ENCODE peak calls at places on chromosomes 1 and 21, in six cellular contexts. N, X, A, V, T and O are unnamed samples.

GRCh38 chr1:97632075-97632474 is 288.8 kb downstream of the DPYD start:
- DNase-seq in N (no peak), X (no peak), A (peak), V (no peak), T (no peak), O (peak)

GRCh38 chr1:91645031-91645430 is 144.4 kb downstream of the CDC7 start:
- DNase-seq in N (no peak), X (no peak), A (no peak), V (no peak), T (no peak), O (no peak)

GRCh38 chr1:245079021-245079609 is 75.7 kb upstream of the KIF26B start:
- DNase-seq in N (no peak), X (peak), A (peak), V (no peak), T (no peak), O (peak)

GRCh38 chr1:58857673-58858343 is 74.0 kb upstream of the JUN start:
- DNase-seq in N (no peak), X (peak), A (no peak), V (no peak), T (no peak), O (no peak)

GRCh38 chr1:155300024-155300423 is 1.2 kb downstream of the PKLR start:
- DNase-seq in N (no peak), X (no peak), A (no peak), V (no peak), T (no peak), O (no peak)

GRCh38 chr1:223553957-223554356 is 111.5 kb downstream of the CAPN8 start:
- DNase-seq in N (no peak), X (no peak), A (no peak), V (no peak), T (no peak), O (no peak)

GRCh38 chr1:32947669-32948068 is 16.9 kb downstream of the RNF19B start:
- DNase-seq in N (no peak), X (no peak), A (no peak), V (no peak), T (no peak), O (no peak)

GRCh38 chr1:43279161-43279560 is 6.2 kb downstream of the C1orf210 start:
- DNase-seq in N (no peak), X (no peak), A (no peak), V (no peak), T (no peak), O (no peak)

GRCh38 chr1:84830136-84830535 is 62.9 kb downstream of the LPAR3 start:
- DNase-seq in N (no peak), X (no peak), A (no peak), V (no peak), T (no peak), O (no peak)

GRCh38 chr1:101262601-101263348 is 26.0 kb downstream of the S1PR1 start:
- DNase-seq in N (no peak), X (peak), A (no peak), V (no peak), T (no peak), O (no peak)

GRCh38 chr1:156704930-156705320 is 458 bp downstream of the CRABP2 start:
- DNase-seq in N (no peak), X (peak), A (peak), V (no peak), T (peak), O (peak)

GRCh38 chr1:1614204-1614953 is 921 bp upstream of the MIB2 start:
- DNase-seq in N (peak), X (peak), A (peak), V (peak), T (peak), O (peak)

GRCh38 chr1:168499094-168500049 is 44.4 kb downstream of the XCL2 start:
- DNase-seq in N (no peak), X (no peak), A (no peak), V (no peak), T (no peak), O (peak)

GRCh38 chr1:162678439-162678838 is 46.2 kb downstream of the DDR2 start:
- DNase-seq in N (no peak), X (no peak), A (peak), V (no peak), T (no peak), O (peak)

GRCh38 chr1:28521502-28522164 is 15.8 kb downstream of the RCC1 start:
- DNase-seq in N (no peak), X (no peak), A (no peak), V (no peak), T (no peak), O (no peak)

GRCh38 chr21:25964926-25965325 is 205.6 kb downstream of the APP start:
- DNase-seq in N (no peak), X (no peak), A (no peak), V (no peak), T (no peak), O (peak)

GRCh38 chr1:52423771-52424170 is 19.4 kb downstream of the PRPF38A start:
- DNase-seq in N (no peak), X (peak), A (no peak), V (no peak), T (no peak), O (no peak)

GRCh38 chr21:38219049-38219628 is 37.7 kb upstream of the KCNJ15 start:
- DNase-seq in N (peak), X (peak), A (peak), V (peak), T (peak), O (peak)

GRCh38 chr1:7980984-7981383 is 19.5 kb downstream of the PARK7 start:
- DNase-seq in N (no peak), X (no peak), A (no peak), V (no peak), T (no peak), O (no peak)

GRCh38 chr1:155186266-155186954 is 12.8 kb downstream of the TRIM46 start:
- DNase-seq in N (no peak), X (no peak), A (no peak), V (peak), T (no peak), O (no peak)

GRCh38 chr1:233879841-233880240 is 24.6 kb upstream of the SLC35F3 start:
- DNase-seq in N (no peak), X (no peak), A (no peak), V (no peak), T (no peak), O (no peak)

GRCh38 chr1:56924116-56924515 is 41.7 kb downstream of the C8B start:
- DNase-seq in N (no peak), X (no peak), A (no peak), V (no peak), T (no peak), O (no peak)

GRCh38 chr1:13930151-13930550 is 230.2 kb downstream of the PRDM2 start:
- DNase-seq in N (no peak), X (peak), A (no peak), V (no peak), T (no peak), O (no peak)

GRCh38 chr1:158037876-158038359 is 44.5 kb downstream of the KIRREL1 start:
- DNase-seq in N (no peak), X (no peak), A (peak), V (peak), T (no peak), O (peak)

GRCh38 chr1:162178432-162178831 is 108.9 kb downstream of the NOS1AP start:
- DNase-seq in N (no peak), X (no peak), A (no peak), V (no peak), T (no peak), O (no peak)

GRCh38 chr1:207951652-207952051 is 40.7 kb upstream of the CD34 start:
- DNase-seq in N (no peak), X (no peak), A (no peak), V (no peak), T (no peak), O (peak)

GRCh38 chr1:35298464-35298863 is 30.0 kb downstream of the ZMYM4 start:
- DNase-seq in N (no peak), X (peak), A (peak), V (peak), T (no peak), O (peak)

GRCh38 chr1:109619655-109620395 is at the start of gene AMPD2:
- DNase-seq in N (peak), X (peak), A (peak), V (peak), T (peak), O (peak)

GRCh38 chr1:230274254-230274653 is 151.9 kb downstream of the PGBD5 start:
- DNase-seq in N (no peak), X (peak), A (no peak), V (no peak), T (no peak), O (no peak)

GRCh38 chr1:67814121-67814772 is 19.0 kb downstream of the GNG12 start:
- DNase-seq in N (no peak), X (no peak), A (no peak), V (no peak), T (no peak), O (peak)

GRCh38 chr1:204673909-204674701 is 11.4 kb downstream of the LRRN2 start:
- DNase-seq in N (no peak), X (no peak), A (no peak), V (no peak), T (no peak), O (no peak)

GRCh38 chr1:2257245-2257627 is 29.1 kb downstream of the SKI start:
- DNase-seq in N (no peak), X (no peak), A (no peak), V (peak), T (no peak), O (no peak)

GRCh38 chr1:166884040-166884642 is 8.1 kb upstream of the TADA1 start:
- DNase-seq in N (peak), X (peak), A (peak), V (peak), T (peak), O (peak)

GRCh38 chr1:184051485-184052193 is at the start of gene TSEN15:
- DNase-seq in N (peak), X (peak), A (peak), V (peak), T (peak), O (peak)

GRCh38 chr1:8376358-8376840 is 58.5 kb downstream of the SLC45A1 start:
- DNase-seq in N (no peak), X (no peak), A (no peak), V (no peak), T (no peak), O (no peak)

GRCh38 chr21:25980710-25981109 is 189.9 kb downstream of the APP start:
- DNase-seq in N (no peak), X (peak), A (no peak), V (no peak), T (no peak), O (peak)

GRCh38 chr1:234699795-234700665 is 90.1 kb upstream of the IRF2BP2 start:
- DNase-seq in N (no peak), X (peak), A (peak), V (peak), T (no peak), O (peak)

GRCh38 chr1:7261490-7261889 is 476.2 kb downstream of the CAMTA1 start:
- DNase-seq in N (no peak), X (no peak), A (no peak), V (no peak), T (no peak), O (no peak)

GRCh38 chr1:150067184-150068182 is at the start of gene VPS45:
- DNase-seq in N (peak), X (peak), A (peak), V (peak), T (peak), O (peak)
- TF ChIP-seq CTCF in N (no peak), X (no peak), A (no peak), V (peak), T (no peak), O (no peak)

GRCh38 chr21:24205317-24205716 is 1402.0 kb downstream of the MRPL39 start:
- DNase-seq in N (no peak), X (no peak), A (no peak), V (no peak), T (no peak), O (no peak)

GRCh38 chr21:24210130-24210529 is 1397.2 kb downstream of the MRPL39 start:
- DNase-seq in N (no peak), X (no peak), A (no peak), V (no peak), T (no peak), O (no peak)

GRCh38 chr21:24204641-24205040 is 1402.6 kb downstream of the MRPL39 start:
- DNase-seq in N (no peak), X (no peak), A (no peak), V (no peak), T (no peak), O (no peak)

DNA sequence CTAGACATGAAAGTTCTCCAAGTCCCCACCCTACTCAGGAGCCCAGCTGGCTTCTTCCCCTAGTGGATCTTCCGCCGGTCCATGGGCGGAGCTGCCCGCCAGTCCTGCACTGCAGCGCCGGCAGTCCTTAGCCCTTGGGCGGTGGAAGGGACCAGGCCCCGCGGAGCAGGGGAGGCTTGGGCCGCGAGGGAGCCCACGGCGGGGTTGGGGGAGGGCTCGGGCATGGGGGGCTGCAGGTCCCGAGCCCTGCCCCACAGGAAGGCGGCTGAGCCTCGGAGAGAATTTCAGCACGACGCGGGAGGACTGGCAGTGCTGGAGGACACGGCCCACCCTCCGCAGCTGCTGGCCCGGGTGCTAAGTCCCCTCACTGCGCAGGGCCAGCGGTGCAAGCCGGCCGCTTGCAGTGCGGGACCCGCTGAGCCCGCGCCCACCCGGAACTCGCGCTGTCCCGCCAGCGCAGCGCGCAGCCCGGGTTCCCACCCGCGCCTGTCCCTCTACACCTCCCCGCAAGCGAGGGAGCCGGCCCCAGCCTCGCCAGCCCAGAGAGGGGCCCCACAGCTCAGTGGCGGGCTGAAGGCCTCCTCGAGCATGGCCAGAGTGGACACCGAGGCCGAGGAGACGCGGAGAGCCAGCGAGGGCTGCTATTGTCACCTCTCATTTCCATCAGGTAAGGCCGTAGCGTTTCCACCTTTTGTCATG is 1398.6 kb downstream of the MRPL39 start:
- DNase-seq in N (no peak), X (no peak), A (no peak), V (no peak), T (no peak), O (no peak)
- TF ChIP-seq CTCF in N (no peak), X (no peak), A (no peak), V (no peak), T (no peak), O (no peak)

GRCh38 chr1:206556748-206557635 is 49.7 kb downstream of the RASSF5 start:
- DNase-seq in N (peak), X (peak), A (no peak), V (peak), T (peak), O (peak)
- TF ChIP-seq CTCF in N (no peak), X (no peak), A (no peak), V (no peak), T (no peak), O (no peak)

GRCh38 chr1:187476671-187477070 is 647.9 kb downstream of the PLA2G4A start:
- DNase-seq in N (no peak), X (no peak), A (peak), V (no peak), T (no peak), O (peak)
- TF ChIP-seq CTCF in N (no peak), X (no peak), A (peak), V (peak), T (no peak), O (no peak)

GRCh38 chr1:27300341-27301051 is 21.5 kb upstream of the TMEM222 start:
- DNase-seq in N (peak), X (peak), A (peak), V (peak), T (peak), O (peak)
- TF ChIP-seq CTCF in N (peak), X (peak), A (peak), V (peak), T (peak), O (peak)

DNA sequence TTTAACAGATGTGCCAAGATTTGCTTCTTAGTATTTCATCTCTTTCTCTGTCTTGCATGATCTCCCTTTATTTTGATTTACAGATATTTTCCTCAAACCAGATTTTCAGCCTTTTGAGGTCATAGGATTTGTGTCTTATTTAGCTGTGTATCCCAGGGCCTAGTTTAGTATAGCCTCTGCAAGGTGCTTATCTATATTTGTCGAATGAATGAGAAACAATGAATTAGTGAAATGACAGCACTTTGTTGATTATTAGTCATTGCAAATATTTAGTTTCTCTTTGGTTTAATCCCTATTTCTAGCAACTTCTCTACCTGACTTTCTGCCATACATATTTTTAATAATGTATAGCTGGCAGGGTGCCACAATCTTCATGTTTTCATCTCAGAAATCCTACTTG is 169.1 kb downstream of the LMO4 start:
- DNase-seq in N (no peak), X (no peak), A (no peak), V (no peak), T (no peak), O (no peak)
- TF ChIP-seq CTCF in N (no peak), X (no peak), A (no peak), V (no peak), T (no peak), O (no peak)

DNA sequence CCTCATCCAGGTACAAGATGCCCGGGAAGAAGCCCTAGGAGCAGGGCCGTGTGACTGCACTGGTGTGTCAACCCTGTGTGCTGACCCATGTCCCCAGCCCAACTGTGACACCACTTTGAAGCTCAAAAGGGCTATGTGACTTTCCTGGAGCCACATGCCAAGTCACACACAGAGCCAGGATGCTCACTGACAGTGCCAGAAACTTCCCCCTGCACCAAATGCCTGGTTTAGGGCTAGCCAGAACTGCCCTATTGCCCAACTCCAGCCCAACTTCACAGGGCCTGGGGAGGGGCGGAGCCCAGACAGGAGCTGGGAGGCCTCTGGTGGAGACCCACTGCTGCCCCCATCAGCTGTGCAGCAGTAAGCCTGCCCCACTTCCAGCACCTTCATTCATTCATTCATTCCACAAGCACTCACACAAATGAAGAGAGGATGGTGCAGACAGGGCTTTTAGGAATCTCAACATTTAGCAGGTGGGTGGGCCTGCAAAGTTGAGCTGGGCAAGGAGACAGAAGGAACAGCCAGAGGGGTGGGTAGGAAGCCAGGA is 36.7 kb downstream of the KCNQ4 start:
- DNase-seq in N (no peak), X (no peak), A (no peak), V (no peak), T (no peak), O (no peak)
- TF ChIP-seq CTCF in N (no peak), X (no peak), A (no peak), V (no peak), T (no peak), O (no peak)

GRCh38 chr1:160376525-160377131 is 9.8 kb downstream of the NHLH1 start:
- DNase-seq in N (no peak), X (peak), A (peak), V (no peak), T (peak), O (peak)
- TF ChIP-seq CTCF in N (peak), X (peak), A (peak), V (peak), T (peak), O (peak)

GRCh38 chr1:55057270-55057955 is 18.1 kb downstream of the PCSK9 start:
- DNase-seq in N (no peak), X (no peak), A (no peak), V (no peak), T (no peak), O (no peak)

GRCh38 chr1:55055951-55056631 is 16.7 kb downstream of the PCSK9 start:
- DNase-seq in N (no peak), X (no peak), A (no peak), V (no peak), T (no peak), O (no peak)

GRCh38 chr1:55056632-55056992 is 17.3 kb downstream of the PCSK9 start:
- DNase-seq in N (no peak), X (no peak), A (no peak), V (no peak), T (no peak), O (no peak)

GRCh38 chr1:55059302-55060132 is 20.2 kb downstream of the PCSK9 start:
- DNase-seq in N (no peak), X (no peak), A (no peak), V (no peak), T (no peak), O (no peak)

DNA sequence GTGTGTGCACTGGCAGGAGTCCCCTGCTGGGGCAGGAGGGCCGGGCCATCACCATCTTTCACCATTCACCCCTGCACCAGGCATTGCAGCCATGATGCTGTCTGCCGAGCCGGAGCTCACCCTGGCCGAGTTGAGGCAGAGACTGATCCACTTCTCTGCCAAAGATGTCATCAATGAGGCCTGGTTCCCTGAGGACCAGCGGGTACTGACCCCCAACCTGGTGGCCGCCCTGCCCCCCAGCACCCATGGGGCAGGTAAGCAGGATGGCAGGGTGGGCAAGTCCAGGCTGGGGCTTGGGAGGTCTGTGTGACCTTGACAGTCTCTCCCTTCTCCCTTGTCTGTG is 18.6 kb downstream of the PCSK9 start:
- DNase-seq in N (no peak), X (no peak), A (no peak), V (no peak), T (no peak), O (no peak)
- TF ChIP-seq CTCF in N (no peak), X (no peak), A (no peak), V (no peak), T (no peak), O (no peak)

GRCh38 chr1:16367258-16367967 is 371 bp downstream of the SZRD1 start:
- DNase-seq in N (peak), X (peak), A (peak), V (peak), T (peak), O (peak)
- TF ChIP-seq CTCF in N (no peak), X (no peak), A (no peak), V (no peak), T (no peak), O (no peak)